ENCODE peak calls at places on chromosomes 6 and 20, in nine cellular contexts. R is lung; B is neural progenitor cell; X is HepG2; G is neuronal stem cell; M is psoas muscle; S is endothelial cell of umbilical vein; T is ovary; Q is naive thymus-derived CD4-positive, alpha-beta T cell. H is an unnamed sample.

GRCh38 chr6:13965582-13966127 is 40.9 kb downstream of the RNF182 start:
- DNase-seq in T (no peak), R (no peak), S (no peak), B (no peak), M (no peak), X (no peak), Q (no peak), G (no peak), H (no peak)

GRCh38 chr6:29926081-29926794 is 16.1 kb upstream of the HLA-A start:
- DNase-seq in T (peak; percentile 49), S (no peak), M (peak; percentile 35), Q (peak; percentile 54), R (no peak), B (no peak), G (no peak), X (no peak), H (peak; percentile 57)

GRCh38 chr6:26312096-26312463 is 52.9 kb upstream of the BTN3A2 start:
- DNase-seq in T (no peak), S (no peak), X (no peak), B (no peak), M (no peak), R (no peak), Q (no peak), G (no peak), H (peak; percentile 57)

GRCh38 chr20:7704021-7704420 is 236.2 kb downstream of the HAO1 start:
- DNase-seq in B (no peak), R (no peak), T (no peak), Q (no peak), X (no peak), G (no peak), M (no peak), S (no peak), H (no peak)

GRCh38 chr20:61850926-61851900 is 214.5 kb downstream of the TAF4 start:
- DNase-seq in M (peak; percentile 1), X (no peak), G (no peak), Q (no peak), R (no peak), B (no peak), S (no peak), T (no peak), H (no peak)

GRCh38 chr6:98787401-98787800 is 47.0 kb upstream of the POU3F2 start:
- DNase-seq in G (no peak), R (no peak), B (no peak), X (no peak), Q (no peak), M (no peak), S (no peak), T (no peak), H (no peak)

GRCh38 chr6:15023448-15023847 is 222.4 kb upstream of the JARID2 start:
- DNase-seq in T (no peak), X (no peak), Q (no peak), S (no peak), M (no peak), G (no peak), B (no peak), R (no peak), H (no peak)

GRCh38 chr6:27863962-27864905 is 48.0 kb downstream of the OR2B2 start:
- DNase-seq in B (no peak), X (no peak), S (peak; percentile 22), G (no peak), R (no peak), Q (peak; percentile 12), T (no peak), M (no peak), H (peak; percentile 52)

GRCh38 chr6:10412948-10413849 is 1.7 kb downstream of the TFAP2A start:
- DNase-seq in G (no peak), S (no peak), M (no peak), B (peak; percentile 14), X (no peak), Q (no peak), R (no peak), T (no peak), H (peak; percentile 70)

GRCh38 chr6:14513726-14514125 is 396.2 kb downstream of the CD83 start:
- DNase-seq in T (no peak), M (no peak), G (no peak), X (no peak), Q (no peak), R (no peak), S (no peak), B (no peak), H (no peak)

GRCh38 chr20:36861875-36862801 is 13.8 kb upstream of the TLDC2 start:
- DNase-seq in T (peak; percentile 86), Q (no peak), G (no peak), B (peak; percentile 55), R (peak; percentile 70), X (peak; percentile 87), M (peak; percentile 88), S (peak; percentile 44), H (peak; percentile 95)

GRCh38 chr6:161583561-161583960 is 309.7 kb upstream of the AGPAT4 start:
- DNase-seq in X (no peak), R (no peak), M (no peak), G (no peak), S (no peak), B (no peak), Q (no peak), T (no peak), H (peak; percentile 25)

GRCh38 chr20:18979132-18979531 is 165.5 kb downstream of the SCP2D1 start:
- DNase-seq in M (no peak), Q (no peak), X (no peak), R (no peak), T (no peak), B (no peak), S (no peak), G (no peak), H (no peak)

GRCh38 chr20:63497946-63498935 is 642 bp downstream of the EEF1A2 start:
- DNase-seq in S (no peak), R (no peak), G (no peak), M (peak; percentile 82), X (no peak), Q (no peak), B (no peak), T (peak; percentile 17), H (peak; percentile 79)

GRCh38 chr20:63463400-63464288 is 8.8 kb downstream of the KCNQ2 start:
- DNase-seq in G (no peak), S (no peak), Q (no peak), M (no peak), T (no peak), B (no peak), R (no peak), X (no peak), H (peak; percentile 35)

GRCh38 chr6:158742988-158743651 is 76.0 kb downstream of the EZR start:
- DNase-seq in B (no peak), S (no peak), Q (no peak), G (no peak), R (no peak), X (no peak), M (no peak), T (no peak), H (no peak)

GRCh38 chr6:143166247-143166695 is 105.6 kb downstream of the AIG1 start:
- DNase-seq in X (no peak), S (no peak), G (no peak), T (no peak), M (no peak), Q (no peak), B (no peak), R (no peak), H (no peak)

GRCh38 chr6:107621216-107621940 is 131.5 kb downstream of the SOBP start:
- DNase-seq in G (no peak), R (no peak), X (no peak), B (no peak), M (no peak), T (no peak), Q (no peak), S (no peak), H (no peak)
- H3K27ac ChIP-seq in G (no peak overlapping the region), R (no peak overlapping the region), X (no peak overlapping the region), B (peak overlapping the region; percentile 25), M (no peak overlapping the region), T (no peak overlapping the region), Q (no peak overlapping the region), S (no peak overlapping the region), H (no peak overlapping the region)

GRCh38 chr20:58022711-58023110 is 205.7 kb downstream of the ANKRD60 start:
- DNase-seq in Q (no peak), G (no peak), R (no peak), T (no peak), B (no peak), S (no peak), X (no peak), M (no peak), H (no peak)
- H3K4me3 ChIP-seq in Q (no peak overlapping the region), G (no peak overlapping the region), R (no peak overlapping the region), T (no peak overlapping the region), B (no peak overlapping the region), S (no peak overlapping the region), X (no peak overlapping the region), M (no peak overlapping the region), H (no peak overlapping the region)

GRCh38 chr6:40854592-40854991 is 184.4 kb downstream of the UNC5CL start:
- DNase-seq in R (no peak), X (no peak), G (no peak), Q (no peak), S (no peak), T (no peak), M (no peak), B (no peak), H (no peak)

GRCh38 chr6:40855481-40855880 is 183.5 kb downstream of the UNC5CL start:
- DNase-seq in R (no peak), Q (no peak), M (no peak), T (no peak), G (no peak), B (no peak), X (no peak), S (no peak), H (no peak)

GRCh38 chr6:40856271-40856670 is 182.8 kb downstream of the UNC5CL start:
- DNase-seq in B (no peak), S (no peak), R (no peak), T (no peak), Q (no peak), M (no peak), X (no peak), G (no peak), H (peak; percentile 57)

DNA sequence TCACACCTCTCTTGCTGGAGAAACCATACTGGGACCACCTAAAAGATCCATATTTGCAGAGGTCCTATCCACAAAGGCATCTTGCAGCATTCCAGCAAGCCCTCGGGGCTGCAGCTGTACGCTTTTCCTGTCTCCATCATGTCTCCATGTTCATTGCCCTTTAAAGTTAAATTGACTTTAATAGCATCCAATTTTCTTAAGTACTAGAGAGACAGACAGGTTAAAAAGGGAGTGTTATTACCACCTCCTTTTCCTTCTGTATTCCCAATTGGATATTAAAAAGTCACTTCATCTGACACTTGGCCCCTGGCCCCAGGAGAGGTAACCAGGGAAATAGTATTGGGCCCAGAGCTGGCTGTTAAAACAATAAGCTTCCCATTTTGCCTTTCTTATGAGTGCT is 178.6 kb downstream of the UNC5CL start:
- DNase-seq in R (no peak), M (no peak), X (no peak), Q (no peak), T (no peak), G (no peak), S (no peak), B (no peak), H (no peak)
- H3K36me3 ChIP-seq in R (no peaks in the 10 kb centered on the region), M (no peaks in the 10 kb centered on the region), X (no peaks in the 10 kb centered on the region), Q (no peaks in the 10 kb centered on the region), T (no peaks in the 10 kb centered on the region), G (no peaks in the 10 kb centered on the region), S (no peaks in the 10 kb centered on the region), B (no peaks in the 10 kb centered on the region), H (no peaks in the 10 kb centered on the region)

GRCh38 chr6:110179406-110180227 is at the start of gene WASF1:
- DNase-seq in T (peak; percentile 94), S (peak; percentile 99), X (peak; percentile 96), G (peak; percentile 99), R (peak; percentile 92), B (peak; percentile 98), Q (peak; percentile 94), M (peak; percentile 94), H (peak; percentile 98)
- H3K27ac ChIP-seq in T (peak within 1 kb of the TSS; percentile 86), S (peak within 1 kb of the TSS; percentile 87), X (peak within 1 kb of the TSS; percentile 86), G (peak within 1 kb of the TSS; percentile 97), R (peak within 1 kb of the TSS; percentile 94), B (peak within 1 kb of the TSS; percentile 89), Q (peak within 1 kb of the TSS; percentile 90), M (peak within 1 kb of the TSS; percentile 89), H (peak within 1 kb of the TSS; percentile 77)